ENCODE peak calls at places on chromosomes 5 and 9, in five cellular contexts. W is M059J, C is HuH-7, F is AG09309, N is AG20443. B is an unnamed sample.

GRCh38 chr5:116343961-116344360 is 230.7 kb downstream of the SEMA6A start:
- DNase-seq in F (no peak), N (no peak), W (no peak), C (no peak), B (no peak)

GRCh38 chr5:96896285-96896711 is 20.0 kb downstream of the ERAP2 start:
- DNase-seq in N (no peak), F (no peak), W (no peak), C (no peak), B (no peak)

GRCh38 chr9:1490341-1491115 is 440.4 kb downstream of the DMRT2 start:
- DNase-seq in F (no peak), C (no peak), W (peak), N (peak), B (peak)

GRCh38 chr5:76406567-76407155 is 3.6 kb downstream of the IQGAP2 start:
- DNase-seq in N (no peak), F (no peak), C (no peak), W (no peak), B (no peak)

GRCh38 chr9:120436937-120437592 is 142.9 kb downstream of the CDK5RAP2 start:
- DNase-seq in F (no peak), W (peak), N (no peak), C (no peak), B (no peak)

GRCh38 chr5:121424976-121425375 is 426.7 kb upstream of the FTMT start:
- DNase-seq in W (no peak), N (no peak), C (no peak), F (no peak), B (no peak)

GRCh38 chr5:72888595-72888994 is 67.2 kb upstream of the FCHO2 start:
- DNase-seq in N (no peak), F (no peak), W (no peak), C (no peak), B (no peak)

GRCh38 chr9:35962126-35962906 is 4.4 kb upstream of the OR2S2 start:
- DNase-seq in N (peak), C (no peak), F (no peak), W (peak), B (no peak)

GRCh38 chr9:33130501-33130900 is 36.6 kb downstream of the B4GALT1 start:
- DNase-seq in F (no peak), N (no peak), W (no peak), C (no peak), B (peak)

GRCh38 chr9:37422289-37423104 is at the start of gene GRHPR:
- DNase-seq in F (no peak), C (peak), N (peak), W (peak), B (peak)

GRCh38 chr5:168347368-168347767 is 55.9 kb downstream of the WWC1 start:
- DNase-seq in F (no peak), W (no peak), C (no peak), N (no peak), B (no peak)

GRCh38 chr9:134175808-134176598 is 11.6 kb upstream of the RNU6ATAC start:
- DNase-seq in N (no peak), C (peak), F (no peak), W (no peak), B (no peak)

GRCh38 chr9:136050706-136051567 is 44.2 kb downstream of the NACC2 start:
- DNase-seq in N (peak), C (no peak), F (no peak), W (peak), B (no peak)

GRCh38 chr9:70111641-70112236 is 68.1 kb downstream of the MAMDC2 start:
- DNase-seq in F (no peak), C (no peak), N (no peak), W (peak), B (no peak)

GRCh38 chr9:86600291-86600690 is 246.1 kb upstream of the TUT7 start:
- DNase-seq in C (no peak), N (no peak), F (no peak), W (peak), B (no peak)

GRCh38 chr5:9789818-9790217 is 159.7 kb upstream of the TAS2R1 start:
- DNase-seq in C (no peak), W (no peak), F (no peak), N (no peak), B (no peak)

GRCh38 chr9:133099726-133100517 is 21.1 kb downstream of the RALGDS start:
- DNase-seq in W (no peak), C (no peak), N (no peak), F (no peak), B (no peak)

GRCh38 chr5:174371600-174372094 is 326.1 kb downstream of the NSG2 start:
- DNase-seq in W (peak), F (no peak), N (peak), C (no peak), B (no peak)

GRCh38 chr5:53406630-53407316 is 73.7 kb upstream of the FST start:
- DNase-seq in W (peak), F (no peak), N (peak), C (no peak), B (no peak)

GRCh38 chr9:32454280-32454679 is 69.8 kb downstream of the ACO1 start:
- DNase-seq in F (no peak), N (no peak), W (no peak), C (no peak), B (no peak)

GRCh38 chr9:27791311-27791710 is 218.0 kb upstream of the C9orf72 start:
- DNase-seq in W (peak), F (no peak), N (no peak), C (no peak), B (no peak)

GRCh38 chr9:2359821-2360220 is 261.8 kb upstream of the VLDLR start:
- DNase-seq in W (no peak), F (no peak), N (no peak), C (no peak), B (no peak)

GRCh38 chr5:51625224-51625968 is 242.1 kb downstream of the ISL1 start:
- DNase-seq in F (no peak), N (no peak), C (no peak), W (no peak), B (no peak)

GRCh38 chr5:42840279-42840678 is 28.6 kb upstream of the SELENOP start:
- DNase-seq in W (peak), C (peak), F (peak), N (peak), B (no peak)